ENCODE peak calls at places on chromosomes 11 and 22, in eight cellular contexts. O is CD8-positive, alpha-beta T cell; L is prostate gland; X is coronary artery; V is left ventricle myocardium inferior; T is astrocyte; Z is heart left ventricle; G is brain microvascular endothelial cell. K is an unnamed sample.

GRCh38 chr22:25122136-25122764 is 77.4 kb upstream of the CRYBB3 start:
- DNase-seq in O (no peak), L (no peak), X (no peak), V (no peak), T (no peak), Z (no peak), G (no peak), K (no peak)

GRCh38 chr22:49788492-49788891 is 39.2 kb downstream of the BRD1 start:
- DNase-seq in O (no peak), L (peak; percentile 46), X (no peak), V (peak; percentile 79), T (no peak), Z (peak; percentile 74), G (no peak), K (no peak)

GRCh38 chr11:48087974-48088681 is 107.8 kb downstream of the PTPRJ start:
- DNase-seq in O (no peak), L (peak; percentile 70), X (no peak), V (peak; percentile 46), T (no peak), Z (peak; percentile 45), G (no peak), K (peak; percentile 55)

GRCh38 chr11:125085301-125086081 is 22.4 kb downstream of the SLC37A2 start:
- DNase-seq in O (no peak), L (no peak), X (no peak), V (no peak), T (no peak), Z (no peak), G (no peak), K (no peak)

GRCh38 chr22:48351376-48352085 is 1476.1 kb downstream of the BRD1 start:
- DNase-seq in O (no peak), L (no peak), X (no peak), V (no peak), T (no peak), Z (no peak), G (no peak), K (no peak)

GRCh38 chr11:568306-569259 is 7.7 kb upstream of the PHRF1 start:
- DNase-seq in O (peak; percentile 87), L (peak; percentile 92), X (peak; percentile 94), V (peak; percentile 93), T (peak; percentile 68), Z (peak; percentile 93), G (peak; percentile 77), K (peak; percentile 99)

GRCh38 chr22:47798229-47798628 is 1035.8 kb downstream of the TBC1D22A start:
- DNase-seq in O (no peak), L (no peak), X (no peak), V (no peak), T (no peak), Z (no peak), G (no peak), K (no peak)

GRCh38 chr11:94543695-94544581 is at the start of gene FUT4:
- DNase-seq in O (peak; percentile 58), L (peak; percentile 88), X (peak; percentile 91), V (peak; percentile 86), T (peak; percentile 75), Z (peak; percentile 87), G (peak; percentile 64), K (peak; percentile 97)

GRCh38 chr11:84969103-84969502 is 658.0 kb downstream of the DLG2 start:
- DNase-seq in O (no peak), L (no peak), X (no peak), V (no peak), T (peak; percentile 95), Z (peak; percentile 33), G (peak; percentile 98), K (no peak)

GRCh38 chr11:61752925-61753551 is 602 bp downstream of the MYRF start:
- DNase-seq in O (no peak), L (no peak), X (no peak), V (no peak), T (no peak), Z (no peak), G (no peak), K (no peak)

GRCh38 chr11:28090052-28090749 is 17.8 kb downstream of the KIF18A start:
- DNase-seq in O (no peak), L (no peak), X (no peak), V (no peak), T (peak; percentile 66), Z (no peak), G (no peak), K (no peak)

GRCh38 chr22:39209756-39210155 is 35.0 kb downstream of the PDGFB start:
- DNase-seq in O (no peak), L (no peak), X (peak; percentile 43), V (no peak), T (no peak), Z (peak; percentile 9), G (no peak), K (no peak)

GRCh38 chr11:94272738-94273313 is 31.6 kb upstream of the IZUMO1R start:
- DNase-seq in O (no peak), L (no peak), X (no peak), V (peak; percentile 40), T (no peak), Z (peak; percentile 19), G (no peak), K (no peak)

GRCh38 chr22:34669001-34669400 is 397.0 kb upstream of the ISX start:
- DNase-seq in O (no peak), L (no peak), X (no peak), V (no peak), T (peak; percentile 6), Z (no peak), G (no peak), K (no peak)

GRCh38 chr22:20459862-20460261 is 22.2 kb upstream of the SCARF2 start:
- DNase-seq in O (no peak), L (no peak), X (no peak), V (no peak), T (no peak), Z (no peak), G (no peak), K (no peak)

GRCh38 chr11:2750601-2751522 is 51.1 kb upstream of the KCNQ1OT1 start:
- DNase-seq in O (no peak), L (peak; percentile 29), X (no peak), V (peak; percentile 12), T (no peak), Z (no peak), G (no peak), K (peak; percentile 60)

GRCh38 chr11:64347171-64347867 is 7.3 kb downstream of the CCDC88B start:
- DNase-seq in O (no peak), L (no peak), X (no peak), V (no peak), T (no peak), Z (no peak), G (no peak), K (no peak)

GRCh38 chr11:47448566-47449427 is at the start of gene RAPSN:
- DNase-seq in O (no peak), L (no peak), X (no peak), V (peak; percentile 32), T (no peak), Z (peak; percentile 42), G (no peak), K (no peak)

GRCh38 chr22:42001127-42001526 is 2.5 kb downstream of the WBP2NL start:
- DNase-seq in O (no peak), L (no peak), X (no peak), V (no peak), T (no peak), Z (no peak), G (no peak), K (no peak)

GRCh38 chr11:3849297-3849874 is 6.1 kb upstream of the STIM1 start:
- DNase-seq in O (no peak), L (peak; percentile 31), X (no peak), V (no peak), T (no peak), Z (no peak), G (peak; percentile 40), K (no peak)

GRCh38 chr11:79249341-79249993 is 191.4 kb downstream of the TENM4 start:
- DNase-seq in O (no peak), L (no peak), X (no peak), V (no peak), T (peak; percentile 57), Z (no peak), G (no peak), K (no peak)

GRCh38 chr11:8242113-8242475 is 21.6 kb downstream of the LMO1 start:
- DNase-seq in O (no peak), L (no peak), X (no peak), V (no peak), T (no peak), Z (no peak), G (no peak), K (no peak)
- TF ChIP-seq CTCF in O (no peak), L (no peak), X (no peak), V (no peak), T (no peak), Z (no peak), G (no peak), K (no peak)

GRCh38 chr11:35554491-35555237 is 29.2 kb upstream of the PAMR1 start:
- DNase-seq in O (no peak), L (no peak), X (no peak), V (no peak), T (no peak), Z (no peak), G (peak; percentile 52), K (no peak)
- H3K27ac ChIP-seq in O (no peak overlapping the region), L (no peak overlapping the region), X (no peak overlapping the region), V (no peak overlapping the region), T (peak overlapping the region; percentile 36), Z (no peak overlapping the region), G (peak overlapping the region; percentile 77), K (no peak overlapping the region)

GRCh38 chr11:112024778-112025678 is at the start of gene DLAT:
- DNase-seq in O (peak; percentile 74), L (peak; percentile 64), X (peak; percentile 86), V (peak; percentile 91), T (peak; percentile 80), Z (peak; percentile 89), G (peak; percentile 70), K (peak; percentile 80)

GRCh38 chr11:112025682-112026081 is 474 bp downstream of the DLAT start:
- DNase-seq in O (no peak), L (no peak), X (no peak), V (no peak), T (peak; percentile 10), Z (no peak), G (no peak), K (no peak)

GRCh38 chr11:112024178-112024777 is 930 bp upstream of the DLAT start:
- DNase-seq in O (no peak), L (no peak), X (no peak), V (no peak), T (no peak), Z (no peak), G (no peak), K (no peak)

GRCh38 chr11:112019066-112019465 is 6.1 kb upstream of the DLAT start:
- DNase-seq in O (no peak), L (no peak), X (no peak), V (no peak), T (no peak), Z (no peak), G (no peak), K (no peak)

DNA sequence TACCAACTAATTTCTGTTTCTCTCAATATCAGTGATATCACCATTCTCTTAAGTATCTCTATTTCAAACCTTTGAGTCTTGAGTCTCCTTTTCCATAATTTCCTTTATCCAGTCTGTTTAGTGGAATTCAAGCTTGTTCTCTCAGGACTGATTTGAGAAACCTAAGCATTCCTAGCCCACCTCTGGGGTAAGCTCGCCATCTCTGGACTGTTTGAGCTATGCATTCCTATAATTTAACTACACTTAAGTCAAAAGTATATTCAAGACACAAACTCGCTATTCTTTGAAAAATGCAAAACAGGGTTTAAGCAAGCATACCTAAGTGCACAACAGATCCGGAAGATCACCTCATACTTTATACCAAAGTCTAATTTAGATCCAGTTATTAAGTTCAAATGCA is 2.1 kb upstream of the DLAT start:
- DNase-seq in O (no peak), L (no peak), X (no peak), V (no peak), T (no peak), Z (no peak), G (no peak), K (no peak)
- TF ChIP-seq CTCF in O (no peak), L (no peak), X (no peak), V (no peak), T (no peak), Z (no peak), G (no peak), K (no peak)

GRCh38 chr22:29129644-29130201 is 56.9 kb downstream of the KREMEN1 start:
- DNase-seq in O (no peak), L (no peak), X (no peak), V (peak; percentile 39), T (no peak), Z (no peak), G (no peak), K (no peak)
- H3K27ac ChIP-seq in O (no peak overlapping the region), L (no peak overlapping the region), X (no peak overlapping the region), V (peak overlapping the region; percentile 65), T (no peak overlapping the region), Z (no peak overlapping the region), G (no peak overlapping the region), K (no peak overlapping the region)